ENCODE peak calls at places on chromosomes 7 and 10, in five cellular contexts. J, C, Y, D and T are unnamed samples.
A peak's percentile ranks its signal among the peaks of the same experiment; 100 is the strongest.

GRCh38 chr10:86535057-86535882 is 13.7 kb upstream of the WAPL start:
- DNase-seq in J (peak; percentile 74), C (no peak), Y (no peak), D (no peak), T (peak; percentile 79)

GRCh38 chr7:1693991-1694524 is 24.0 kb downstream of the ELFN1 start:
- DNase-seq in J (no peak), C (no peak), Y (peak; percentile 56), D (peak; percentile 83), T (peak; percentile 10)

GRCh38 chr7:155638366-155638765 is 6.1 kb upstream of the RBM33 start:
- DNase-seq in J (no peak), C (no peak), Y (no peak), D (no peak), T (no peak)

GRCh38 chr7:131226116-131226562 is 101.5 kb upstream of the MKLN1 start:
- DNase-seq in J (no peak), C (no peak), Y (peak; percentile 55), D (no peak), T (no peak)

GRCh38 chr7:375901-376305 is 85.9 kb downstream of the FOXL3 start:
- DNase-seq in J (no peak), C (no peak), Y (no peak), D (no peak), T (no peak)

GRCh38 chr10:30387646-30388243 is 38.7 kb upstream of the MTPAP start:
- DNase-seq in J (no peak), C (no peak), Y (peak; percentile 38), D (peak; percentile 94), T (no peak)

GRCh38 chr10:124721295-124722052 is 22.7 kb downstream of the FAM53B start:
- DNase-seq in J (peak; percentile 90), C (no peak), Y (no peak), D (no peak), T (peak; percentile 75)

GRCh38 chr7:156942708-156943090 is 6.8 kb upstream of the NOM1 start:
- DNase-seq in J (no peak), C (no peak), Y (no peak), D (no peak), T (no peak)

GRCh38 chr7:47256016-47256415 is 325.9 kb downstream of the TNS3 start:
- DNase-seq in J (no peak), C (no peak), Y (no peak), D (no peak), T (no peak)

GRCh38 chr10:74013004-74013403 is 15.1 kb downstream of the VCL start:
- DNase-seq in J (no peak), C (no peak), Y (no peak), D (no peak), T (no peak)

GRCh38 chr7:102891693-102892261 is 21.0 kb upstream of the LRRC17 start:
- DNase-seq in J (no peak), C (peak; percentile 77), Y (peak; percentile 91), D (peak; percentile 93), T (no peak)

GRCh38 chr10:99977916-99978315 is 31.8 kb downstream of the DNMBP start:
- DNase-seq in J (no peak), C (no peak), Y (no peak), D (no peak), T (no peak)

GRCh38 chr10:119654540-119654939 is 3.4 kb downstream of the BAG3 start:
- DNase-seq in J (peak; percentile 73), C (no peak), Y (peak; percentile 35), D (peak; percentile 72), T (no peak)

GRCh38 chr10:59753267-59753666 is at the start of gene MRLN:
- DNase-seq in J (no peak), C (no peak), Y (no peak), D (no peak), T (no peak)

GRCh38 chr7:146894927-146895326 is 778.3 kb downstream of the CNTNAP2 start:
- DNase-seq in J (no peak), C (no peak), Y (no peak), D (no peak), T (no peak)

GRCh38 chr7:68980011-68980410 is 618.3 kb upstream of the AUTS2 start:
- DNase-seq in J (no peak), C (no peak), Y (peak; percentile 47), D (peak; percentile 64), T (no peak)

GRCh38 chr7:45978010-45978681 is 57.1 kb upstream of the IGFBP3 start:
- DNase-seq in J (no peak), C (peak; percentile 96), Y (peak; percentile 96), D (peak; percentile 98), T (no peak)

GRCh38 chr7:49692516-49692915 is 80.9 kb upstream of the VWC2 start:
- DNase-seq in J (no peak), C (no peak), Y (no peak), D (no peak), T (no peak)

GRCh38 chr7:1083729-1084657 is 3.9 kb upstream of the GPER1 start:
- DNase-seq in J (no peak), C (no peak), Y (no peak), D (no peak), T (no peak)

GRCh38 chr10:34299105-34299611 is 515.9 kb downstream of the PARD3 start:
- DNase-seq in J (no peak), C (no peak), Y (peak; percentile 73), D (peak; percentile 43), T (no peak)

GRCh38 chr7:86978804-86979506 is 80.5 kb downstream of the ELAPOR2 start:
- DNase-seq in J (no peak), C (no peak), Y (no peak), D (no peak), T (no peak)

GRCh38 chr10:49762566-49762877 is 399 bp upstream of the OGDHL start:
- DNase-seq in J (no peak), C (no peak), Y (no peak), D (no peak), T (no peak)

GRCh38 chr7:114910787-114911186 is 11.1 kb upstream of the MDFIC start:
- DNase-seq in J (no peak), C (no peak), Y (no peak), D (no peak), T (no peak)

GRCh38 chr10:25174461-25175230 is at the start of gene GPR158:
- DNase-seq in J (peak; percentile 63), C (peak; percentile 69), Y (peak; percentile 92), D (peak; percentile 55), T (peak; percentile 75)